ENCODE peak calls at places on chromosomes 4 and X, in eight cellular contexts. O is H54; B is omental fat pad; T is Ammon's horn; K is stimulated activated CD8-positive, alpha-beta memory T cell treated with anti-CD3 and anti-CD28 coated beads, Interleukin-7, amount 100 ng/mL, for 1 hour; R is SW480; J is GM23338; Y is mesenchymal stem cell. Q is an unnamed sample.
A peak's percentile ranks its signal among the peaks of the same experiment; 100 is the strongest.

GRCh38 chr4:88012652-88013051 is 5.2 kb downstream of the PKD2 start:
- DNase-seq in J (no peak), O (no peak), B (no peak), R (no peak), Y (no peak), K (no peak), T (no peak), Q (peak; percentile 18)

GRCh38 chrX:78046362-78046761 is 57.7 kb upstream of the PGK1 start:
- DNase-seq in K (no peak), Y (no peak), J (no peak), O (no peak), T (no peak), R (no peak), B (no peak), Q (no peak)

GRCh38 chr4:13705521-13706035 is 78.1 kb upstream of the BOD1L1 start:
- DNase-seq in R (peak; percentile 72), B (no peak), T (no peak), J (peak; percentile 5), Y (no peak), K (no peak), O (peak; percentile 7), Q (peak; percentile 90)

GRCh38 chr4:8841678-8842268 is 29.9 kb downstream of the HMX1 start:
- DNase-seq in T (no peak), B (no peak), R (no peak), J (no peak), Y (no peak), K (no peak), O (no peak), Q (no peak)

GRCh38 chr4:37994569-37994968 is 34.4 kb downstream of the PTTG2 start:
- DNase-seq in B (no peak), Y (no peak), J (no peak), K (no peak), R (no peak), O (no peak), T (no peak), Q (no peak)

GRCh38 chr4:88522702-88523324 is 763 bp downstream of the PYURF start:
- DNase-seq in B (no peak), K (no peak), O (no peak), R (peak; percentile 9), T (peak; percentile 22), Y (peak; percentile 60), J (peak; percentile 41), Q (peak; percentile 10)

GRCh38 chrX:103464071-103464773 is 55.1 kb downstream of the RAB40A start:
- DNase-seq in O (no peak), Y (peak; percentile 69), T (peak; percentile 34), K (no peak), B (no peak), J (peak; percentile 67), R (peak; percentile 28), Q (peak; percentile 4)

GRCh38 chrX:48489892-48490291 is 13.9 kb downstream of the FTSJ1 start:
- DNase-seq in K (no peak), T (no peak), R (no peak), J (peak; percentile 1), B (no peak), Y (no peak), O (no peak), Q (no peak)

GRCh38 chrX:274904-275475 is 6.2 kb upstream of the PLCXD1 start:
- DNase-seq in J (peak; percentile 86), T (no peak), O (no peak), R (no peak), K (no peak), B (no peak), Y (peak; percentile 72), Q (no peak)

GRCh38 chr4:149176019-149176418 is 639.6 kb downstream of the IQCM start:
- DNase-seq in Y (no peak), J (peak; percentile 32), T (no peak), O (no peak), R (no peak), B (no peak), K (no peak), Q (no peak)

GRCh38 chr4:40264995-40265909 is 68.4 kb downstream of the RHOH start:
- DNase-seq in J (no peak), R (no peak), B (no peak), Y (peak; percentile 74), O (no peak), T (no peak), K (no peak), Q (no peak)

GRCh38 chr4:39308576-39308975 is 57.6 kb downstream of the RFC1 start:
- DNase-seq in R (no peak), T (no peak), Y (no peak), J (no peak), K (no peak), B (no peak), O (no peak), Q (no peak)

GRCh38 chr4:176467011-176467410 is 147.2 kb downstream of the SPCS3 start:
- DNase-seq in K (no peak), Y (no peak), J (no peak), T (no peak), B (no peak), O (no peak), R (no peak), Q (no peak)

GRCh38 chr4:76708986-76709385 is 189.0 kb downstream of the SOWAHB start:
- DNase-seq in K (no peak), J (no peak), O (no peak), R (no peak), Y (peak; percentile 38), B (no peak), T (no peak), Q (no peak)

GRCh38 chrX:71910526-71911022 is at the start of gene NHSL2:
- DNase-seq in Y (peak; percentile 40), R (no peak), B (no peak), J (peak; percentile 55), T (no peak), O (no peak), K (no peak), Q (peak; percentile 7)

GRCh38 chr4:174216935-174217272 is 66.6 kb downstream of the FBXO8 start:
- DNase-seq in J (peak; percentile 17), O (no peak), K (no peak), Y (no peak), R (no peak), B (no peak), T (no peak), Q (no peak)

GRCh38 chr4:181854142-181854541 is 389.1 kb upstream of the TENM3 start:
- DNase-seq in K (no peak), J (no peak), T (no peak), B (no peak), O (no peak), Y (no peak), R (no peak), Q (no peak)

GRCh38 chr4:147479817-147480216 is 1.1 kb upstream of the EDNRA start:
- DNase-seq in K (no peak), T (no peak), B (no peak), Y (peak; percentile 49), J (no peak), R (no peak), O (no peak), Q (no peak)

GRCh38 chr4:11427201-11427996 is 1.3 kb downstream of the HS3ST1 start:
- DNase-seq in Y (peak; percentile 6), J (peak; percentile 57), O (no peak), T (no peak), K (no peak), B (no peak), R (no peak), Q (no peak)

GRCh38 chr4:3780347-3781171 is 14.4 kb downstream of the ADRA2C start:
- DNase-seq in T (no peak), K (no peak), J (no peak), O (no peak), B (no peak), Y (no peak), R (peak; percentile 91), Q (no peak)

GRCh38 chr4:814312-814850 is 11.5 kb downstream of the CPLX1 start:
- DNase-seq in B (no peak), K (no peak), J (no peak), R (no peak), O (no peak), T (no peak), Y (no peak), Q (no peak)

GRCh38 chr4:6959261-6959660 is 49.6 kb downstream of the TBC1D14 start:
- DNase-seq in Y (no peak), R (no peak), T (no peak), B (no peak), K (no peak), O (no peak), J (no peak), Q (no peak)

GRCh38 chr4:48578132-48578964 is 88.3 kb downstream of the ZAR1 start:
- DNase-seq in R (peak; percentile 51), K (peak; percentile 1), T (peak; percentile 92), O (no peak), B (peak; percentile 44), Y (peak; percentile 77), J (peak; percentile 81), Q (peak; percentile 36)

GRCh38 chr4:54152846-54153600 is 53.1 kb downstream of the GSX2 start:
- DNase-seq in T (no peak), B (no peak), R (peak; percentile 12), O (peak; percentile 27), K (no peak), Y (peak; percentile 22), J (no peak), Q (peak; percentile 94)

GRCh38 chr4:14028862-14029261 is 401.3 kb upstream of the BOD1L1 start:
- DNase-seq in T (no peak), K (no peak), R (no peak), B (no peak), Y (no peak), J (peak; percentile 23), O (no peak), Q (no peak)

GRCh38 chrX:11758400-11759171 is 549 bp downstream of the MSL3 start:
- DNase-seq in O (peak; percentile 23), T (peak; percentile 83), R (peak; percentile 69), J (peak; percentile 80), Y (peak; percentile 83), K (peak; percentile 68), B (peak; percentile 45), Q (peak; percentile 63)

GRCh38 chr4:149897784-149898183 is 82.1 kb upstream of the IQCM start:
- DNase-seq in O (no peak), K (no peak), T (peak; percentile 23), R (peak; percentile 56), Y (peak; percentile 20), J (peak; percentile 34), B (no peak), Q (peak; percentile 57)

GRCh38 chr4:101140228-101140627 is 207.1 kb downstream of the PPP3CA start:
- DNase-seq in B (no peak), T (no peak), R (no peak), O (no peak), K (no peak), J (no peak), Y (no peak), Q (no peak)

GRCh38 chr4:6345096-6345830 is 75.6 kb downstream of the WFS1 start:
- DNase-seq in K (no peak), J (peak; percentile 54), B (no peak), Y (no peak), T (no peak), R (no peak), O (no peak), Q (no peak)

GRCh38 chr4:125464146-125464545 is 149.4 kb downstream of the FAT4 start:
- DNase-seq in K (no peak), J (no peak), T (no peak), Y (no peak), B (no peak), R (no peak), O (no peak), Q (no peak)

GRCh38 chr4:112302320-112303274 is 5.4 kb downstream of the ALPK1 start:
- DNase-seq in R (no peak), J (no peak), B (no peak), O (no peak), K (no peak), Y (no peak), T (no peak), Q (no peak)

GRCh38 chrX:77446840-77447239 is 349 bp upstream of the FGF16 start:
- DNase-seq in R (no peak), B (no peak), Y (no peak), O (no peak), K (no peak), T (no peak), J (no peak), Q (no peak)

GRCh38 chr4:62517721-62518120 is 1317.6 kb downstream of the ADGRL3 start:
- DNase-seq in B (no peak), T (no peak), Y (no peak), R (no peak), O (no peak), K (no peak), J (no peak), Q (no peak)

GRCh38 chrX:105821471-105822081 is 763 bp upstream of the NRK start:
- DNase-seq in Y (peak; percentile 89), O (no peak), R (no peak), J (peak; percentile 84), T (no peak), K (no peak), B (no peak), Q (no peak)